ENCODE peak calls at places on chromosomes 3 and 15, in seven cellular contexts. S, Y, H, G, U, D and K are unnamed samples.

GRCh38 chr3:155282416-155283091 is 10.9 kb downstream of the STRIT1 start:
- DNase-seq in S (no peak), Y (no peak), H (no peak), G (no peak), U (no peak), D (no peak), K (no peak)

GRCh38 chr3:90011996-90012395 is 904.6 kb downstream of the EPHA3 start:
- DNase-seq in S (no peak), Y (no peak), H (no peak), G (no peak), U (no peak), D (no peak), K (no peak)

GRCh38 chr3:194750409-194750808 is 64.7 kb downstream of the FAM43A start:
- DNase-seq in S (no peak), Y (no peak), H (no peak), G (peak; percentile 53), U (no peak), D (no peak), K (no peak)

GRCh38 chr3:107913671-107914070 is 177.2 kb downstream of the CD47 start:
- DNase-seq in S (no peak), Y (no peak), H (no peak), G (no peak), U (no peak), D (no peak), K (no peak)

GRCh38 chr15:73985101-73985873 is 6.8 kb downstream of the STOML1 start:
- DNase-seq in S (no peak), Y (no peak), H (no peak), G (no peak), U (no peak), D (no peak), K (no peak)

GRCh38 chr3:41040256-41040655 is 159.0 kb upstream of the CTNNB1 start:
- DNase-seq in S (no peak), Y (no peak), H (no peak), G (no peak), U (no peak), D (no peak), K (no peak)

GRCh38 chr15:40340038-40340739 is 550 bp downstream of the CCDC9B start:
- DNase-seq in S (no peak), Y (no peak), H (peak; percentile 70), G (peak; percentile 44), U (no peak), D (no peak), K (no peak)

GRCh38 chr3:50876947-50877346 is 202.2 kb downstream of the DOCK3 start:
- DNase-seq in S (no peak), Y (no peak), H (no peak), G (no peak), U (no peak), D (no peak), K (no peak)

GRCh38 chr15:57565326-57565725 is 26.4 kb upstream of the MYZAP start:
- DNase-seq in S (no peak), Y (peak; percentile 2), H (no peak), G (peak; percentile 17), U (peak; percentile 21), D (no peak), K (no peak)